ENCODE peak calls at places on chromosomes 2 and 18, in six cellular contexts. I, P, T, R, Q and H are unnamed samples.

GRCh38 chr2:195498176-195498575 is 158.8 kb upstream of the SLC39A10 start:
- DNase-seq in I (no peak), P (no peak), T (peak; percentile 33), R (peak; percentile 8), Q (peak; percentile 50), H (no peak)

GRCh38 chr18:9568186-9568585 is 46.2 kb downstream of the PPP4R1 start:
- DNase-seq in I (no peak), P (no peak), T (no peak), R (no peak), Q (no peak), H (no peak)

GRCh38 chr2:214341636-214342035 is 69.2 kb upstream of the VWC2L start:
- DNase-seq in I (no peak), P (no peak), T (no peak), R (no peak), Q (no peak), H (no peak)

GRCh38 chr2:160209457-160209856 is 9.4 kb upstream of the ITGB6 start:
- DNase-seq in I (peak; percentile 37), P (no peak), T (no peak), R (no peak), Q (no peak), H (no peak)

GRCh38 chr2:148796735-148797512 is 78.1 kb upstream of the KIF5C start:
- DNase-seq in I (no peak), P (no peak), T (no peak), R (no peak), Q (no peak), H (no peak)

GRCh38 chr2:29663266-29663665 is 258.1 kb downstream of the ALK start:
- DNase-seq in I (no peak), P (no peak), T (no peak), R (no peak), Q (no peak), H (no peak)

GRCh38 chr2:84678214-84678613 is 161.9 kb downstream of the DNAH6 start:
- DNase-seq in I (no peak), P (no peak), T (no peak), R (no peak), Q (no peak), H (no peak)

GRCh38 chr2:8315766-8316165 is 366.1 kb upstream of the ID2 start:
- DNase-seq in I (no peak), P (peak; percentile 41), T (peak; percentile 47), R (peak; percentile 56), Q (no peak), H (no peak)

GRCh38 chr18:54558609-54559585 is 32.1 kb upstream of the DYNAP start:
- DNase-seq in I (peak; percentile 11), P (peak; percentile 23), T (no peak), R (no peak), Q (peak; percentile 11), H (no peak)

GRCh38 chr2:120465012-120465700 is 119.2 kb downstream of the INHBB start:
- DNase-seq in I (no peak), P (no peak), T (no peak), R (no peak), Q (no peak), H (no peak)
- TF ChIP-seq ZNF274 in I (no peak), P (no peak), T (no peak), R (no peak), Q (no peak), H (no peak)

DNA sequence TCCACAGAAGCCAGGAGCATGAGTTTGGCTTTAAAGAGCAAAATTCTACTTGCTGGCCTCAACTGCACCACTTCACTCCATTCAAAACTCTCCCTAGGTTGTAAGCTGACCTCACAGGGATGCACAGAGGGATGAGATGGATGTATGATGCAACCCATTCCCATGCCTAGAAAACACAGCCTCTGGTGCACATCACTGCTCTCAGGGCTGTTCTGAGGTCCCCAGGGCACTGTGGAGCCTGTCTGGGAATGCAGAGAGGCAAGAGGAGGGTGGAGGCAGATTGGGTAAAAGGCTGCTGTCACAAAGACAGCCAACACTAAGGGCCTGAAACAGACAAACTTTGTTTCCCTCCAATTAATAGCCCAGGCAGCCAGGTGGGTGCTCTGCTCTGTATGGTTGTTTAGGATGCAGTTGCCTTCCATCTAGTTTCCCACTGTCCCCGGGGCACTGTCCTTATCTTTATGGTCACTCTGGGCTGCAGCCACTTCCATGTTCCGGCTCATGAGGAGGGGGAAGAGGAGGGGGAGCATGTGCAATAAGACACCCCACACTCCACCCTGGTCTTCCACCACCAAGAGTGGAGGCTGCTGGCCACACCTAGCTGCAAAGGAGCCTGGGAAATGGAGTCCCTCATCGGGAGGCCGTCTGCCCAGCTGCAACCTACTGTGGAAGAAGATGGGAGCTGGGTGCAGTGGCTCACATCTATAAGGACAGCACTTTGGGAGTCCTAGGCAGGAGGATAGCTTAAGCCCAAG is 7.0 kb downstream of the GPR45 start:
- DNase-seq in I (no peak), P (no peak), T (no peak), R (no peak), Q (no peak), H (no peak)
- TF ChIP-seq ZNF274 in I (no peak), P (no peak), T (no peak), R (no peak), Q (no peak), H (no peak)

DNA sequence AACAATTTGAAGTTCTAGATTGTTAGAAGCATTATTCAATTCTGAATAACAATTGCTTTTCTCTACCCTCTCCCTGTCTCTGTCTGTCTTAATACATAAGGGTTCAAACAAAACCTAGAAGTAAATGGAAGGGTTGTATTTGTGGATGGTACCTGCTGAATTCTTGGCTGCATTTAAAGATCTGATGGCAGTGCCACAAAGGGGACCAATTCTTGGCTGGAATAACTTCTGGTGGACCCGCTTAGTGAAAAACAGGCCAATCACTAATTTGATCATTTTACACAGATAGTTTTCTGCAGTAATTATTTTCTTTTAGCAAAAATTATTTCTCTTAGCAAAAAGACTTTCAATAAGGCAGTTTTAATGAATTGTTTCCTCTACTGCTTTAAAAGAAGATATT is 353.5 kb downstream of the MYCN start:
- DNase-seq in I (no peak), P (no peak), T (no peak), R (no peak), Q (no peak), H (no peak)
- TF ChIP-seq ZNF274 in I (no peak), P (no peak), T (no peak), R (no peak), Q (no peak), H (no peak)

DNA sequence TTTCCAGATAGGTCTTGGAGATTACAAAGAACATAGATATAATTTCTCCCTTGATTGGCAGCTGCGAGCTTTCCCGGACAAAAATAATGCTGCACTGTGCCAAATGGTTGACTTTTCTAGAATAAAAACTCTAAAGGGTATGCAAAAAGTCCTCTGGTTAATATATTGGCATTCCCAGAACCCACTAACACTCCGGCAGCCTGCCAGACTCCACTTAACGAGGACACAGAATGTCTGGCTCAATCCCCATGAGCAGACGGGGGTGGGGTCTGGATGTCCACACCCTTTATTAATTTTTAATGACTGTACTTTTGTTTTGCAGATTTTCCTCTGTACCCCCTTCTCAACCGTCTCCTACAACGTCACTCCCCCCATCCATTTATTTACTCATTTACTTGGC is 3.3 kb downstream of the LDLRAD4 start:
- DNase-seq in I (no peak), P (no peak), T (no peak), R (no peak), Q (no peak), H (no peak)
- TF ChIP-seq ZNF274 in I (no peak), P (no peak), T (no peak), R (no peak), Q (no peak), H (no peak)

DNA sequence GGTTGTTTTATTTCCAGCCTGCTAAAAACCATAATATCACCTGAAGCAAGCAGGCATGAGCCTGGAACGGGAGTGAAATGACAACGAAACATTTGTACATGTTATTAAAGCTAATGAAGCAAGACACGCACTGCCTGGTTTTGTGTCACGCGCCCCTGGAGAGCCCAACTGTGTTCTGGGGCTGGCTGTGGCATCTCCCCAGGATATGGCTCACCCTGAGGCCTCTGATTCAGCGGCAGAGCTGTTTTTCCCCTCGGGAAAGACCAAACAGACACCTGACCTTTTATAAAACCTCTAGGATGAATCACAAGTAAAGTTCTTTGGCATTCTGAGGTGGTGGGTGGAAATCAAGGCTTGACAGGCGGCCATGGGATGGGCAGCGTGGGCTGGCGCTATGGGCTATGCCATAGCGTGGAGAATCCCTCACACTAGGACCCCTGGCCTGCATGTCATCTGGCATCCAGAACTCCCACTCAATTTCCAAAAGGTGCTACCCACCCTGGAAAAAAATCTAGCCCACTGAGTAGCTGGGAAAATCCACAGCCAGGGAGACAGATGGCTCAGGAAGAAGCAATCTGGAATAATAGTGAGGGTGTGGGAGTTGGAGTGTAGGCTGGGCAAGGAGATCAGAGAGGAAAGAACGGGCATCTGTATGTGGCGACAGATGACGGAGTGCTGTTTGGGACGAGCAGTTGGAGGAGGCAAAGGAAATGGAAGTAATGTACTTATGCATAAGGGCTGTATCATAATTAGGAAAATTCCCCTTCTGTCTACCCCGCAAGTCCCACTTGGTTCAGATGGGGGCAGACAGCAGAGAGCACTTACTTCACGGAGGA is 262.0 kb downstream of the AFF3 start:
- DNase-seq in I (no peak), P (no peak), T (no peak), R (no peak), Q (no peak), H (no peak)
- TF ChIP-seq ZNF274 in I (no peak), P (no peak), T (no peak), R (no peak), Q (no peak), H (no peak)

GRCh38 chr2:20149703-20150030 is 75.3 kb downstream of the SDC1 start:
- DNase-seq in I (no peak), P (no peak), T (no peak), R (no peak), Q (no peak), H (no peak)
- TF ChIP-seq ZNF274 in I (no peak), P (no peak), T (no peak), R (no peak), Q (no peak), H (no peak)

DNA sequence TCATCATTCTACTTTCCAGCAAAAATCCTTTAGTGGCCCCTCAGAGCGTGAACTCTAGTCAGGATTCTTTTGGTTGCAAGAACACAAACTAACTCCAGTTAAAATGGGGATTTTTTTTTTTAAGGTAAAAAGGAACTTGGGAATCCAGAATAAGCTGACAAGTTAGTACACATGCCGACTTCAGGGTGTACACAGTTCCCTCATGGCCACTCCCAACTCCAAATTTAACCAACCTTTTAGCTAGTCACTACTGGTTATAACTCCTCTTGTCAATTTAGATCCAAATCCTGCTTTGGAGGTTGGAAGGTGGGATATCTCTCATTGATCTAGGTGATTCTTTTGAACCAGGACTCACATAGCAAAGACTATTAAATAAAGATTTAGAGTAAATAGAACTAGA is 5.0 kb upstream of the PGAP1 start:
- DNase-seq in I (no peak), P (no peak), T (no peak), R (no peak), Q (no peak), H (no peak)
- TF ChIP-seq ZNF274 in I (no peak), P (no peak), T (no peak), R (no peak), Q (no peak), H (no peak)

GRCh38 chr2:231000211-231000904 is 4.4 kb downstream of the SPATA3 start:
- DNase-seq in I (no peak), P (no peak), T (no peak), R (no peak), Q (peak; percentile 54), H (peak; percentile 60)
- TF ChIP-seq ZNF274 in I (no peak), P (no peak), T (no peak), R (no peak), Q (no peak), H (no peak)